ENCODE peak calls at places on chromosomes 16 and 17, in four cellular contexts. L is mucosa of descending colon, E is sigmoid colon, P is OCI-LY7. R is an unnamed sample.

GRCh38 chr16:26951950-26952349 is 114.8 kb upstream of the C16orf82 start:
- DNase-seq in P (no peak), E (no peak), L (no peak), R (no peak)

GRCh38 chr17:75712480-75712879 is 8.8 kb upstream of the ITGB4 start:
- DNase-seq in L (no peak), E (no peak), P (no peak), R (no peak)

GRCh38 chr16:4486126-4486893 is 10.1 kb downstream of the HMOX2 start:
- DNase-seq in E (no peak), L (no peak), P (no peak), R (no peak)

GRCh38 chr17:49703557-49704277 is 4.0 kb downstream of the SLC35B1 start:
- DNase-seq in P (peak), L (no peak), E (no peak), R (no peak)

GRCh38 chr16:79571065-79571697 is 29.4 kb downstream of the MAF start:
- DNase-seq in P (no peak), L (no peak), E (no peak), R (no peak)

GRCh38 chr17:199806-200603 is 18.6 kb upstream of the DOC2B start:
- DNase-seq in E (peak), P (no peak), L (no peak), R (no peak)

GRCh38 chr17:76716834-76717205 is 6.1 kb upstream of the MXRA7 start:
- DNase-seq in L (no peak), P (no peak), E (no peak), R (no peak)

GRCh38 chr16:31181102-31181830 is 1.3 kb downstream of the FUS start:
- DNase-seq in L (peak), E (peak), P (peak), R (no peak)

GRCh38 chr16:29700253-29700987 is 21.4 kb downstream of the QPRT start:
- DNase-seq in P (peak), L (peak), E (peak), R (peak)

GRCh38 chr17:61770752-61771533 is 92.4 kb downstream of the BRIP1 start:
- DNase-seq in E (no peak), L (no peak), P (no peak), R (no peak)

GRCh38 chr16:64455275-64455674 is 666.6 kb downstream of the CDH11 start:
- DNase-seq in E (no peak), P (peak), L (no peak), R (no peak)

GRCh38 chr16:59684911-59685310 is 950.8 kb upstream of the GOT2 start:
- DNase-seq in L (no peak), E (no peak), P (no peak), R (no peak)

GRCh38 chr17:75364078-75364477 is 41.4 kb downstream of the GRB2 start:
- DNase-seq in L (no peak), P (no peak), E (no peak), R (peak)

GRCh38 chr17:79836952-79837887 is 2.0 kb downstream of the CBX4 start:
- DNase-seq in L (peak), P (peak), E (peak), R (no peak)

GRCh38 chr16:67017810-67018488 is 11.0 kb upstream of the CBFB start:
- DNase-seq in E (peak), L (peak), P (peak), R (peak)

GRCh38 chr17:19343256-19343630 is 19.3 kb downstream of the B9D1 start:
- DNase-seq in L (no peak), E (peak), P (no peak), R (no peak)

GRCh38 chr17:13311301-13311700 is 290.4 kb downstream of the HS3ST3A1 start:
- DNase-seq in E (no peak), P (no peak), L (no peak), R (no peak)

GRCh38 chr17:6797718-6798351 is 21.8 kb downstream of the FBXO39 start:
- DNase-seq in L (no peak), P (no peak), E (no peak), R (no peak)

GRCh38 chr17:73564856-73565255 is 79.4 kb downstream of the SDK2 start:
- DNase-seq in L (no peak), E (no peak), P (no peak), R (no peak)

GRCh38 chr17:4725646-4726300 is 5.5 kb upstream of the MED11 start:
- DNase-seq in P (no peak), L (no peak), E (no peak), R (no peak)

GRCh38 chr17:74295625-74296547 is 21.9 kb downstream of the DNAI2 start:
- DNase-seq in L (no peak), E (no peak), P (no peak), R (no peak)

GRCh38 chr17:9959377-9959981 is 54.4 kb upstream of the RCVRN start:
- DNase-seq in P (peak), E (no peak), L (no peak), R (no peak)

GRCh38 chr17:38743556-38744171 is 4.5 kb downstream of the PCGF2 start:
- DNase-seq in E (no peak), P (peak), L (no peak), R (no peak)

GRCh38 chr16:85759631-85760419 is 8.9 kb upstream of the C16orf74 start:
- DNase-seq in E (no peak), L (peak), P (peak), R (no peak)

GRCh38 chr16:31487720-31488629 is 5.1 kb downstream of the SLC5A2 start:
- DNase-seq in L (peak), E (no peak), P (no peak), R (no peak)

GRCh38 chr16:53945996-53946395 is 242.0 kb downstream of the FTO start:
- DNase-seq in P (peak), E (no peak), L (no peak), R (no peak)

GRCh38 chr17:27569257-27569722 is 61.7 kb upstream of the LGALS9 start:
- DNase-seq in P (peak), L (no peak), E (no peak), R (no peak)

GRCh38 chr17:6100891-6101290 is 30.7 kb downstream of the WSCD1 start:
- DNase-seq in P (no peak), L (no peak), E (no peak), R (no peak)

GRCh38 chr16:51636913-51637743 is 486.1 kb upstream of the SALL1 start:
- DNase-seq in E (no peak), L (no peak), P (no peak), R (no peak)

GRCh38 chr17:50440172-50440837 is 14.3 kb downstream of the ACSF2 start:
- DNase-seq in E (no peak), L (peak), P (no peak), R (no peak)

GRCh38 chr17:77254961-77255741 is 114.4 kb downstream of the SEC14L1 start:
- DNase-seq in L (no peak), E (no peak), P (no peak), R (peak)

GRCh38 chr17:20073056-20073979 is 64.2 kb downstream of the SPECC1 start:
- DNase-seq in E (no peak), P (no peak), L (peak), R (no peak)

GRCh38 chr17:4576729-4577322 is 7.5 kb upstream of the SMTNL2 start:
- DNase-seq in E (no peak), L (no peak), P (no peak), R (no peak)

GRCh38 chr17:18184143-18185007 is 747 bp downstream of the ALKBH5 start:
- DNase-seq in E (peak), L (peak), P (peak), R (no peak)

GRCh38 chr16:49860593-49860992 is 4.7 kb upstream of the ZNF423 start:
- DNase-seq in L (no peak), P (no peak), E (no peak), R (no peak)

GRCh38 chr16:49858200-49859129 is 2.6 kb upstream of the ZNF423 start:
- DNase-seq in E (peak), P (no peak), L (peak), R (no peak)

GRCh38 chr16:49861299-49861698 is 5.4 kb upstream of the ZNF423 start:
- DNase-seq in P (no peak), E (no peak), L (no peak), R (no peak)

GRCh38 chr16:49857423-49858181 is 1.7 kb upstream of the ZNF423 start:
- DNase-seq in E (peak), L (peak), P (peak), R (no peak)

GRCh38 chr16:49859139-49859947 is 3.4 kb upstream of the ZNF423 start:
- DNase-seq in E (peak), L (peak), P (no peak), R (no peak)
- H3K4me3 ChIP-seq in E (peak), L (no peak), P (peak), R (peak)

DNA sequence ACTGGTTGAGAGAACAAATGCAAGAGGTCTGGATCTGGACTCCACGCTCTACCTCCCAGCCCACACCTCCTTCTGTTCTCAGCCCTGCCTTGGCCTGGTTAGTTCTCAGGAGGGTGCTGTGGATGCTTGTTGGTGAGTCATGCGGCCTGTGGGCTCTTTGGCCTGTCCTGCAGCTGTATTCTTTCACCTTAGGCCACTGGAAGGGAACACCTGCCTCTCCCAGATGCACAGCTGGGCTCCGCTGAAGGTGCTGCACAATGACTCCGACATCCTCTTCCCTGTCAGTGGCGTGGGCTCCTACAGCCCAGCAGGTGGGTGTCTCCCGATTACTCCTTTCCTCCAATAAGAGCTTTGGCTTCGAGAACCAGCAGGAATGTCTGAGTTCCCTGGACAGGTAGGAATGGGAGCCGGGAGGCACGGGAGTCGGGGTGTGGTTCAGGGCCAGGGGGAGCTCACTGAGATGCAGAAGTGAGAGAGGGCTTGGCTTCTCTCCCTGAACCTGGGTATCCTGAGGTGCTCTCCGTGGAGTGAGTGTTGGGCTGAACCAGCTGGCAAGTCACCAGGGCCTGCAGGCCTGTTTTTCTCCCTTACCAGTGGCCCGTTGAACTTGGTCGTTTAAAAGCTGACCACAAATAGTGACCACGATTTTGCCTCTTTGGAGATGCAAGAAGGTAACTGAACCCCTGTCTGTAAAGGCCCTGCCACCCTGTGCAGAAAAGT is 85.0 kb downstream of the SNX29 start:
- DNase-seq in P (no peak), L (no peak), E (no peak), R (peak)
- TF ChIP-seq CTCF in P (no peak), L (no peak), E (no peak), R (no peak)

DNA sequence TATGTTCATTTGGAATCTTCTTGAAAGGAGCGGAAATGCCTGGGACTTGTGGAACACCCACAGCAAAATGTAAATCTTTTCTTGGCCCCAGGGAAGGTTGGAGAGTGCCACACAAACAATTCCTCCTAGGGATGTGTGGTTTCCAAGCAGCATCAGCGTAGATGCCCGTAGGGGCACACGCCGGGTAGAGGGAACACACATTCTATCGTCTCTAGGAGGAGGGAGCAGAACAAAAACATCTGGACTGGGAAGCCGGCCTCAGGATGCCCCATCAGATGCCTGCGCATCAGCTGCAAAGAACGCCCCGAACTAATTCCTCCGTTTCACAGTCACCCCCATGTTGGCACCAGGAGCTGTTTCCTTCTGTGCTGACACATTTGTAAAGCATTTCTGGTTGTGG is 357.9 kb upstream of the ZFHX3 start:
- DNase-seq in E (no peak), P (no peak), L (no peak), R (no peak)
- H3K4me3 ChIP-seq in E (no peak), P (no peak), L (no peak), R (no peak)

GRCh38 chr17:48244121-48244711 is 136.7 kb downstream of the SNX11 start:
- DNase-seq in P (peak), L (no peak), E (no peak), R (peak)
- TF ChIP-seq CTCF in P (no peak), L (no peak), E (no peak), R (no peak)

GRCh38 chr17:81200695-81201580 is 21.8 kb downstream of the CEP131 start:
- DNase-seq in P (peak), E (no peak), L (no peak), R (peak)

GRCh38 chr17:81202318-81202717 is 20.4 kb downstream of the CEP131 start:
- DNase-seq in P (no peak), L (no peak), E (no peak), R (no peak)

GRCh38 chr17:81200201-81200600 is 22.6 kb downstream of the CEP131 start:
- DNase-seq in E (no peak), P (no peak), L (no peak), R (no peak)

GRCh38 chr17:81204578-81204977 is 18.2 kb downstream of the CEP131 start:
- DNase-seq in P (no peak), L (peak), E (no peak), R (no peak)

DNA sequence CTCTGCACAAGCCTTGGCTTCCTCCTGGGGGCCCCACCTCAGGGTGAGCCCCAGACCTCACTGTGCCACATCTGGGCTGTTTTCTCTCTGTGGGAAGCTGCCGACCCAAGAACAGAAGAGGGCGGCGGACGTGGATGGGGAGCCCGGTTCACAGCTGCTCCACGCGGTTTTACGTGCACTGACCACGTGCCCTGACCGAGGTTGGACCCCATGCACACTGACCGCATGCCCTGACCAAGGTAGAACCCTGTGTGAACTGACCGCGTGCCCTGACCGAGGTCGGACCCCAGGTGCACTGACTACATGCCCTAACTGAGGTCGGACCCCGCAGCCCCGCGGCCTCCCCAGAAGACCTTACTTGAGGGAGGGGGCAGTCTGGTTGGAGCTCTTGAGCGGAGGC is 19.6 kb downstream of the CEP131 start:
- DNase-seq in E (no peak), L (no peak), P (no peak), R (no peak)
- H3K4me3 ChIP-seq in E (no peak), L (no peak), P (no peak), R (no peak)

DNA sequence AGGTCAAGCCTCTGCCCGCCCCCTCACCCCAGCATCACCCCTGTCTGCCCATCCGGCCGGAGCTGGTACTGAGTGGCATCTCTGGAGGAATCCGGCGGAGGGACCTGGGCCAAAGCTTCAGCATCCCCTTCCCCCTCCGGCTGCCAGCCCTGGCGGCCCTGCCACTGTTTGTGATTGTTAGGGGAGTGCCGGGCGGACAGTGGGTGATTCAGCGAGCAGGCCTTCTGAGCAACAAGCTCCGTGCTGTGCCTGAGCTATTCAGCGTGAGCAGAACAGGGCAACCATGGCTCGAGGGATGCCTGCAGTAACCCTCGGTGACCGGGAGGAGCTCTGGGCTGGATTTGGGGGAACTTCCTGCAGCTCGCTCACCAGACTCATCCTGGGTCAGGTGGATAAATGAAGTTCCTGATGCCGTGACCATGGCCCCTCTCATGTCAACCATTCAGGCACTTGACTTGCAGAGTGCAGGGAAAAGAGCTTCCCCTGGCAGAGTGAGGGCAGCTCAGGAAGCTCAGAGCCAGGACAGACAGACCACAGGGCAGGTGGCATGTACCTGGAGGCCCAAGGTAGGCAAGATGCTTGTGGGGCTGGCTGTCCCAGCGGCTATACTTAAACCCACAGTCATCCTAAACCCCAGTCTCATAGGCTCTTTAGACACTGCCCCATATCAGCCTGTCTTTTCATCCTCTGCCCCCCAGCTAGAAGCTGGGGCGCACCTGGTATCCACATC is 24.3 kb upstream of the MLKL start:
- DNase-seq in E (no peak), P (no peak), L (no peak), R (peak)
- TF ChIP-seq CTCF in E (no peak), P (no peak), L (no peak), R (peak)

GRCh38 chr16:69395859-69396186 is 10.0 kb upstream of the TERF2 start:
- DNase-seq in E (no peak), P (no peak), L (no peak), R (no peak)

GRCh38 chr16:69399361-69399760 is 13.6 kb upstream of the TERF2 start:
- DNase-seq in L (no peak), P (no peak), E (no peak), R (no peak)

GRCh38 chr16:69397821-69398521 is 12.2 kb upstream of the TERF2 start:
- DNase-seq in P (peak), E (no peak), L (no peak), R (peak)

GRCh38 chr16:69393898-69394849 is 8.4 kb upstream of the TERF2 start:
- DNase-seq in L (no peak), E (no peak), P (no peak), R (no peak)

GRCh38 chr16:69396187-69397061 is 10.6 kb upstream of the TERF2 start:
- DNase-seq in E (peak), L (no peak), P (peak), R (peak)
- H3K4me3 ChIP-seq in E (no peak), L (no peak), P (no peak), R (no peak)

GRCh38 chr16:8869212-8869987 is 594 bp upstream of the CARHSP1 start:
- DNase-seq in E (no peak), L (peak), P (peak), R (no peak)
- TF ChIP-seq CTCF in E (peak), L (no peak), P (peak), R (no peak)

GRCh38 chr16:22425036-22425801 is 50.8 kb upstream of the CDR2 start:
- DNase-seq in L (no peak), P (no peak), E (peak), R (no peak)

GRCh38 chr16:22425847-22426246 is 51.4 kb upstream of the CDR2 start:
- DNase-seq in E (no peak), L (no peak), P (no peak), R (no peak)

GRCh38 chr16:22423716-22424115 is 49.3 kb upstream of the CDR2 start:
- DNase-seq in E (no peak), L (no peak), P (no peak), R (no peak)

GRCh38 chr16:22427556-22427955 is 53.1 kb upstream of the CDR2 start:
- DNase-seq in L (no peak), E (no peak), P (no peak), R (no peak)

GRCh38 chr16:22424161-22424937 is 49.9 kb upstream of the CDR2 start:
- DNase-seq in E (peak), L (peak), P (no peak), R (no peak)
- H3K4me3 ChIP-seq in E (peak), L (no peak), P (no peak), R (no peak)

GRCh38 chr16:88005148-88005547 is 53.9 kb downstream of the BANP start:
- DNase-seq in L (no peak), E (peak), P (no peak), R (no peak)
- TF ChIP-seq CTCF in L (no peak), E (no peak), P (peak), R (peak)